ENCODE peak calls at places on chromosomes 13 and 19, in ten cellular contexts. One of them, this sample, is unnamed.

GRCh38 chr13:90445179-90445578 is 902.3 kb upstream of the MIR17HG start:
- DNase-seq in activated T-helper 9 cell treated with anti-CD3 and anti-CD28 coated beads, Interleukin-2, amount 50 U/mL, for 16 hours: no peak
- DNase-seq in naive thymus-derived CD4-positive, alpha-beta T cell: no peak
- DNase-seq in activated naive CD4-positive, alpha-beta T cell treated with anti-CD3 and anti-CD28 coated beads, Interleukin-2, amount 10 ng/mL, durations not matched to agents 7 days and 5 days: no peak
- DNase-seq in ureter: no peak
- DNase-seq in cardiac muscle cell: peak; percentile 95
- DNase-seq in A673: peak; percentile 68
- DNase-seq in adipocyte: peak; percentile 91
- DNase-seq in NCI-H187 treated with DMSO at 0.1 percent for 48 hours: no peak
- DNase-seq in nephron progenitor cell: no peak
- DNase-seq in this sample: no peak

GRCh38 chr13:29239653-29240525 is 355.6 kb downstream of the SLC7A1 start:
- DNase-seq in NCI-H187 treated with DMSO at 0.1 percent for 48 hours: no peak
- DNase-seq in ureter: no peak
- DNase-seq in cardiac muscle cell: no peak
- DNase-seq in adipocyte: no peak
- DNase-seq in nephron progenitor cell: no peak
- DNase-seq in activated naive CD4-positive, alpha-beta T cell treated with anti-CD3 and anti-CD28 coated beads, Interleukin-2, amount 10 ng/mL, durations not matched to agents 7 days and 5 days: no peak
- DNase-seq in A673: no peak
- DNase-seq in activated T-helper 9 cell treated with anti-CD3 and anti-CD28 coated beads, Interleukin-2, amount 50 U/mL, for 16 hours: no peak
- DNase-seq in naive thymus-derived CD4-positive, alpha-beta T cell: no peak
- DNase-seq in this sample: no peak

GRCh38 chr13:113883921-113884804 is 20.3 kb upstream of the GAS6 start:
- DNase-seq in cardiac muscle cell: no peak
- DNase-seq in activated T-helper 9 cell treated with anti-CD3 and anti-CD28 coated beads, Interleukin-2, amount 50 U/mL, for 16 hours: no peak
- DNase-seq in ureter: no peak
- DNase-seq in naive thymus-derived CD4-positive, alpha-beta T cell: no peak
- DNase-seq in activated naive CD4-positive, alpha-beta T cell treated with anti-CD3 and anti-CD28 coated beads, Interleukin-2, amount 10 ng/mL, durations not matched to agents 7 days and 5 days: no peak
- DNase-seq in A673: no peak
- DNase-seq in adipocyte: no peak
- DNase-seq in NCI-H187 treated with DMSO at 0.1 percent for 48 hours: no peak
- DNase-seq in nephron progenitor cell: no peak
- DNase-seq in this sample: no peak

GRCh38 chr13:20090349-20090748 is 70.5 kb downstream of the GJA3 start:
- DNase-seq in nephron progenitor cell: no peak
- DNase-seq in cardiac muscle cell: no peak
- DNase-seq in activated T-helper 9 cell treated with anti-CD3 and anti-CD28 coated beads, Interleukin-2, amount 50 U/mL, for 16 hours: no peak
- DNase-seq in A673: peak; percentile 9
- DNase-seq in NCI-H187 treated with DMSO at 0.1 percent for 48 hours: no peak
- DNase-seq in naive thymus-derived CD4-positive, alpha-beta T cell: no peak
- DNase-seq in activated naive CD4-positive, alpha-beta T cell treated with anti-CD3 and anti-CD28 coated beads, Interleukin-2, amount 10 ng/mL, durations not matched to agents 7 days and 5 days: no peak
- DNase-seq in adipocyte: peak; percentile 14
- DNase-seq in ureter: no peak
- DNase-seq in this sample: no peak

GRCh38 chr19:41646589-41647204 is 19.8 kb upstream of the CEACAM4 start:
- DNase-seq in activated T-helper 9 cell treated with anti-CD3 and anti-CD28 coated beads, Interleukin-2, amount 50 U/mL, for 16 hours: peak; percentile 33
- DNase-seq in NCI-H187 treated with DMSO at 0.1 percent for 48 hours: no peak
- DNase-seq in nephron progenitor cell: peak; percentile 4
- DNase-seq in adipocyte: peak; percentile 18
- DNase-seq in activated naive CD4-positive, alpha-beta T cell treated with anti-CD3 and anti-CD28 coated beads, Interleukin-2, amount 10 ng/mL, durations not matched to agents 7 days and 5 days: peak; percentile 60
- DNase-seq in cardiac muscle cell: peak; percentile 29
- DNase-seq in naive thymus-derived CD4-positive, alpha-beta T cell: peak; percentile 33
- DNase-seq in ureter: no peak
- DNase-seq in A673: peak; percentile 25
- DNase-seq in this sample: peak; percentile 55

GRCh38 chr19:15200575-15201364 is at the start of gene NOTCH3:
- DNase-seq in cardiac muscle cell: no peak
- DNase-seq in A673: no peak
- DNase-seq in nephron progenitor cell: peak; percentile 81
- DNase-seq in NCI-H187 treated with DMSO at 0.1 percent for 48 hours: no peak
- DNase-seq in ureter: no peak
- DNase-seq in activated T-helper 9 cell treated with anti-CD3 and anti-CD28 coated beads, Interleukin-2, amount 50 U/mL, for 16 hours: no peak
- DNase-seq in naive thymus-derived CD4-positive, alpha-beta T cell: no peak
- DNase-seq in adipocyte: peak; percentile 54
- DNase-seq in activated naive CD4-positive, alpha-beta T cell treated with anti-CD3 and anti-CD28 coated beads, Interleukin-2, amount 10 ng/mL, durations not matched to agents 7 days and 5 days: no peak
- DNase-seq in this sample: no peak

GRCh38 chr13:21703846-21704245 is 33.0 kb downstream of the FGF9 start:
- DNase-seq in A673: no peak
- DNase-seq in naive thymus-derived CD4-positive, alpha-beta T cell: no peak
- DNase-seq in nephron progenitor cell: no peak
- DNase-seq in ureter: no peak
- DNase-seq in NCI-H187 treated with DMSO at 0.1 percent for 48 hours: no peak
- DNase-seq in adipocyte: no peak
- DNase-seq in activated T-helper 9 cell treated with anti-CD3 and anti-CD28 coated beads, Interleukin-2, amount 50 U/mL, for 16 hours: no peak
- DNase-seq in cardiac muscle cell: no peak
- DNase-seq in activated naive CD4-positive, alpha-beta T cell treated with anti-CD3 and anti-CD28 coated beads, Interleukin-2, amount 10 ng/mL, durations not matched to agents 7 days and 5 days: no peak
- DNase-seq in this sample: no peak

GRCh38 chr13:32829676-32830091 is 186.5 kb upstream of the KL start:
- DNase-seq in activated naive CD4-positive, alpha-beta T cell treated with anti-CD3 and anti-CD28 coated beads, Interleukin-2, amount 10 ng/mL, durations not matched to agents 7 days and 5 days: no peak
- DNase-seq in A673: no peak
- DNase-seq in naive thymus-derived CD4-positive, alpha-beta T cell: no peak
- DNase-seq in cardiac muscle cell: peak; percentile 20
- DNase-seq in ureter: no peak
- DNase-seq in activated T-helper 9 cell treated with anti-CD3 and anti-CD28 coated beads, Interleukin-2, amount 50 U/mL, for 16 hours: no peak
- DNase-seq in NCI-H187 treated with DMSO at 0.1 percent for 48 hours: no peak
- DNase-seq in nephron progenitor cell: no peak
- DNase-seq in adipocyte: peak; percentile 47
- DNase-seq in this sample: no peak

GRCh38 chr13:30033681-30034447 is 183.4 kb upstream of the UBL3 start:
- DNase-seq in A673: peak; percentile 54
- DNase-seq in naive thymus-derived CD4-positive, alpha-beta T cell: no peak
- DNase-seq in activated T-helper 9 cell treated with anti-CD3 and anti-CD28 coated beads, Interleukin-2, amount 50 U/mL, for 16 hours: no peak
- DNase-seq in ureter: no peak
- DNase-seq in nephron progenitor cell: no peak
- DNase-seq in activated naive CD4-positive, alpha-beta T cell treated with anti-CD3 and anti-CD28 coated beads, Interleukin-2, amount 10 ng/mL, durations not matched to agents 7 days and 5 days: no peak
- DNase-seq in cardiac muscle cell: peak; percentile 42
- DNase-seq in adipocyte: peak; percentile 90
- DNase-seq in NCI-H187 treated with DMSO at 0.1 percent for 48 hours: peak; percentile 20
- DNase-seq in this sample: no peak

GRCh38 chr13:35855531-35856019 is 275.6 kb downstream of the DCLK1 start:
- DNase-seq in activated T-helper 9 cell treated with anti-CD3 and anti-CD28 coated beads, Interleukin-2, amount 50 U/mL, for 16 hours: no peak
- DNase-seq in naive thymus-derived CD4-positive, alpha-beta T cell: no peak
- DNase-seq in cardiac muscle cell: no peak
- DNase-seq in ureter: no peak
- DNase-seq in nephron progenitor cell: peak; percentile 25
- DNase-seq in NCI-H187 treated with DMSO at 0.1 percent for 48 hours: no peak
- DNase-seq in A673: peak; percentile 4
- DNase-seq in activated naive CD4-positive, alpha-beta T cell treated with anti-CD3 and anti-CD28 coated beads, Interleukin-2, amount 10 ng/mL, durations not matched to agents 7 days and 5 days: no peak
- DNase-seq in adipocyte: peak; percentile 33
- DNase-seq in this sample: no peak

GRCh38 chr19:11560404-11560988 is 1.5 kb upstream of the ELOF1 start:
- DNase-seq in A673: peak; percentile 92
- DNase-seq in naive thymus-derived CD4-positive, alpha-beta T cell: peak; percentile 77
- DNase-seq in activated naive CD4-positive, alpha-beta T cell treated with anti-CD3 and anti-CD28 coated beads, Interleukin-2, amount 10 ng/mL, durations not matched to agents 7 days and 5 days: peak; percentile 75
- DNase-seq in cardiac muscle cell: peak; percentile 81
- DNase-seq in ureter: no peak
- DNase-seq in adipocyte: peak; percentile 82
- DNase-seq in nephron progenitor cell: peak; percentile 68
- DNase-seq in NCI-H187 treated with DMSO at 0.1 percent for 48 hours: no peak
- DNase-seq in activated T-helper 9 cell treated with anti-CD3 and anti-CD28 coated beads, Interleukin-2, amount 50 U/mL, for 16 hours: peak; percentile 14
- DNase-seq in this sample: peak; percentile 24

GRCh38 chr13:21037656-21038055 is 23.7 kb downstream of the LATS2 start:
- DNase-seq in NCI-H187 treated with DMSO at 0.1 percent for 48 hours: no peak
- DNase-seq in nephron progenitor cell: no peak
- DNase-seq in cardiac muscle cell: no peak
- DNase-seq in ureter: no peak
- DNase-seq in A673: no peak
- DNase-seq in activated naive CD4-positive, alpha-beta T cell treated with anti-CD3 and anti-CD28 coated beads, Interleukin-2, amount 10 ng/mL, durations not matched to agents 7 days and 5 days: no peak
- DNase-seq in activated T-helper 9 cell treated with anti-CD3 and anti-CD28 coated beads, Interleukin-2, amount 50 U/mL, for 16 hours: no peak
- DNase-seq in naive thymus-derived CD4-positive, alpha-beta T cell: no peak
- DNase-seq in adipocyte: no peak
- DNase-seq in this sample: no peak

GRCh38 chr19:9645466-9645865 is 24.4 kb upstream of the ZNF561 start:
- DNase-seq in activated naive CD4-positive, alpha-beta T cell treated with anti-CD3 and anti-CD28 coated beads, Interleukin-2, amount 10 ng/mL, durations not matched to agents 7 days and 5 days: no peak
- DNase-seq in nephron progenitor cell: no peak
- DNase-seq in naive thymus-derived CD4-positive, alpha-beta T cell: no peak
- DNase-seq in cardiac muscle cell: no peak
- DNase-seq in adipocyte: no peak
- DNase-seq in NCI-H187 treated with DMSO at 0.1 percent for 48 hours: no peak
- DNase-seq in ureter: no peak
- DNase-seq in A673: peak; percentile 37
- DNase-seq in activated T-helper 9 cell treated with anti-CD3 and anti-CD28 coated beads, Interleukin-2, amount 50 U/mL, for 16 hours: no peak
- DNase-seq in this sample: no peak

GRCh38 chr19:13428352-13428751 is 77.9 kb downstream of the CACNA1A start:
- DNase-seq in nephron progenitor cell: peak; percentile 21
- DNase-seq in activated T-helper 9 cell treated with anti-CD3 and anti-CD28 coated beads, Interleukin-2, amount 50 U/mL, for 16 hours: no peak
- DNase-seq in NCI-H187 treated with DMSO at 0.1 percent for 48 hours: no peak
- DNase-seq in naive thymus-derived CD4-positive, alpha-beta T cell: peak; percentile 4
- DNase-seq in A673: peak; percentile 35
- DNase-seq in adipocyte: peak; percentile 19
- DNase-seq in activated naive CD4-positive, alpha-beta T cell treated with anti-CD3 and anti-CD28 coated beads, Interleukin-2, amount 10 ng/mL, durations not matched to agents 7 days and 5 days: peak; percentile 26
- DNase-seq in cardiac muscle cell: peak; percentile 58
- DNase-seq in ureter: no peak
- DNase-seq in this sample: no peak

GRCh38 chr13:58619396-58620113 is 988.0 kb downstream of the PCDH17 start:
- DNase-seq in activated T-helper 9 cell treated with anti-CD3 and anti-CD28 coated beads, Interleukin-2, amount 50 U/mL, for 16 hours: no peak
- DNase-seq in adipocyte: no peak
- DNase-seq in NCI-H187 treated with DMSO at 0.1 percent for 48 hours: peak; percentile 53
- DNase-seq in ureter: no peak
- DNase-seq in cardiac muscle cell: no peak
- DNase-seq in activated naive CD4-positive, alpha-beta T cell treated with anti-CD3 and anti-CD28 coated beads, Interleukin-2, amount 10 ng/mL, durations not matched to agents 7 days and 5 days: no peak
- DNase-seq in naive thymus-derived CD4-positive, alpha-beta T cell: no peak
- DNase-seq in nephron progenitor cell: no peak
- DNase-seq in A673: peak; percentile 29
- DNase-seq in this sample: no peak

GRCh38 chr13:110371550-110372465 is 64.7 kb downstream of the COL4A2 start:
- DNase-seq in ureter: no peak
- DNase-seq in activated naive CD4-positive, alpha-beta T cell treated with anti-CD3 and anti-CD28 coated beads, Interleukin-2, amount 10 ng/mL, durations not matched to agents 7 days and 5 days: no peak
- DNase-seq in nephron progenitor cell: no peak
- DNase-seq in activated T-helper 9 cell treated with anti-CD3 and anti-CD28 coated beads, Interleukin-2, amount 50 U/mL, for 16 hours: no peak
- DNase-seq in adipocyte: no peak
- DNase-seq in cardiac muscle cell: peak; percentile 44
- DNase-seq in naive thymus-derived CD4-positive, alpha-beta T cell: no peak
- DNase-seq in NCI-H187 treated with DMSO at 0.1 percent for 48 hours: no peak
- DNase-seq in A673: peak; percentile 15
- DNase-seq in this sample: no peak

GRCh38 chr13:26179344-26179743 is 42.8 kb downstream of the RNF6 start:
- DNase-seq in A673: no peak
- DNase-seq in adipocyte: no peak
- DNase-seq in activated naive CD4-positive, alpha-beta T cell treated with anti-CD3 and anti-CD28 coated beads, Interleukin-2, amount 10 ng/mL, durations not matched to agents 7 days and 5 days: no peak
- DNase-seq in cardiac muscle cell: no peak
- DNase-seq in nephron progenitor cell: no peak
- DNase-seq in activated T-helper 9 cell treated with anti-CD3 and anti-CD28 coated beads, Interleukin-2, amount 50 U/mL, for 16 hours: no peak
- DNase-seq in naive thymus-derived CD4-positive, alpha-beta T cell: no peak
- DNase-seq in NCI-H187 treated with DMSO at 0.1 percent for 48 hours: no peak
- DNase-seq in ureter: no peak
- DNase-seq in this sample: no peak

GRCh38 chr19:5996102-5996501 is 18.2 kb upstream of the RANBP3 start:
- DNase-seq in naive thymus-derived CD4-positive, alpha-beta T cell: no peak
- DNase-seq in NCI-H187 treated with DMSO at 0.1 percent for 48 hours: no peak
- DNase-seq in activated T-helper 9 cell treated with anti-CD3 and anti-CD28 coated beads, Interleukin-2, amount 50 U/mL, for 16 hours: no peak
- DNase-seq in A673: no peak
- DNase-seq in ureter: no peak
- DNase-seq in cardiac muscle cell: no peak
- DNase-seq in adipocyte: no peak
- DNase-seq in activated naive CD4-positive, alpha-beta T cell treated with anti-CD3 and anti-CD28 coated beads, Interleukin-2, amount 10 ng/mL, durations not matched to agents 7 days and 5 days: no peak
- DNase-seq in nephron progenitor cell: no peak
- DNase-seq in this sample: no peak

GRCh38 chr19:55322495-55322894 is 2.6 kb downstream of the TMEM150B start:
- DNase-seq in nephron progenitor cell: no peak
- DNase-seq in activated T-helper 9 cell treated with anti-CD3 and anti-CD28 coated beads, Interleukin-2, amount 50 U/mL, for 16 hours: no peak
- DNase-seq in cardiac muscle cell: no peak
- DNase-seq in activated naive CD4-positive, alpha-beta T cell treated with anti-CD3 and anti-CD28 coated beads, Interleukin-2, amount 10 ng/mL, durations not matched to agents 7 days and 5 days: no peak
- DNase-seq in NCI-H187 treated with DMSO at 0.1 percent for 48 hours: no peak
- DNase-seq in A673: no peak
- DNase-seq in adipocyte: no peak
- DNase-seq in ureter: no peak
- DNase-seq in naive thymus-derived CD4-positive, alpha-beta T cell: no peak
- DNase-seq in this sample: no peak

GRCh38 chr13:76790519-76791289 is 95.5 kb downstream of the KCTD12 start:
- DNase-seq in cardiac muscle cell: peak; percentile 51
- DNase-seq in NCI-H187 treated with DMSO at 0.1 percent for 48 hours: no peak
- DNase-seq in activated T-helper 9 cell treated with anti-CD3 and anti-CD28 coated beads, Interleukin-2, amount 50 U/mL, for 16 hours: no peak
- DNase-seq in naive thymus-derived CD4-positive, alpha-beta T cell: no peak
- DNase-seq in ureter: no peak
- DNase-seq in adipocyte: peak; percentile 29
- DNase-seq in nephron progenitor cell: no peak
- DNase-seq in activated naive CD4-positive, alpha-beta T cell treated with anti-CD3 and anti-CD28 coated beads, Interleukin-2, amount 10 ng/mL, durations not matched to agents 7 days and 5 days: no peak
- DNase-seq in A673: no peak
- DNase-seq in this sample: no peak

GRCh38 chr19:10363789-10364281 is 16.5 kb downstream of the TYK2 start:
- DNase-seq in cardiac muscle cell: no peak
- DNase-seq in ureter: no peak
- DNase-seq in naive thymus-derived CD4-positive, alpha-beta T cell: no peak
- DNase-seq in adipocyte: no peak
- DNase-seq in activated naive CD4-positive, alpha-beta T cell treated with anti-CD3 and anti-CD28 coated beads, Interleukin-2, amount 10 ng/mL, durations not matched to agents 7 days and 5 days: no peak
- DNase-seq in NCI-H187 treated with DMSO at 0.1 percent for 48 hours: no peak
- DNase-seq in activated T-helper 9 cell treated with anti-CD3 and anti-CD28 coated beads, Interleukin-2, amount 50 U/mL, for 16 hours: no peak
- DNase-seq in nephron progenitor cell: no peak
- DNase-seq in A673: no peak
- DNase-seq in this sample: no peak

GRCh38 chr13:41284512-41285288 is 21.3 kb upstream of the MTRF1 start:
- DNase-seq in naive thymus-derived CD4-positive, alpha-beta T cell: no peak
- DNase-seq in cardiac muscle cell: peak; percentile 66
- DNase-seq in nephron progenitor cell: no peak
- DNase-seq in NCI-H187 treated with DMSO at 0.1 percent for 48 hours: no peak
- DNase-seq in activated naive CD4-positive, alpha-beta T cell treated with anti-CD3 and anti-CD28 coated beads, Interleukin-2, amount 10 ng/mL, durations not matched to agents 7 days and 5 days: no peak
- DNase-seq in A673: no peak
- DNase-seq in activated T-helper 9 cell treated with anti-CD3 and anti-CD28 coated beads, Interleukin-2, amount 50 U/mL, for 16 hours: no peak
- DNase-seq in ureter: no peak
- DNase-seq in adipocyte: peak; percentile 89
- DNase-seq in this sample: no peak

GRCh38 chr19:10286803-10287737 is at the start of gene ICAM4:
- DNase-seq in adipocyte: peak; percentile 18
- DNase-seq in ureter: no peak
- DNase-seq in activated T-helper 9 cell treated with anti-CD3 and anti-CD28 coated beads, Interleukin-2, amount 50 U/mL, for 16 hours: no peak
- DNase-seq in cardiac muscle cell: peak; percentile 88
- DNase-seq in nephron progenitor cell: peak; percentile 40
- DNase-seq in A673: peak; percentile 62
- DNase-seq in naive thymus-derived CD4-positive, alpha-beta T cell: no peak
- DNase-seq in NCI-H187 treated with DMSO at 0.1 percent for 48 hours: no peak
- DNase-seq in activated naive CD4-positive, alpha-beta T cell treated with anti-CD3 and anti-CD28 coated beads, Interleukin-2, amount 10 ng/mL, durations not matched to agents 7 days and 5 days: peak; percentile 75
- DNase-seq in this sample: peak; percentile 40

GRCh38 chr13:24153979-24154378 is 6.5 kb upstream of the SPATA13 start:
- DNase-seq in A673: no peak
- DNase-seq in cardiac muscle cell: no peak
- DNase-seq in NCI-H187 treated with DMSO at 0.1 percent for 48 hours: no peak
- DNase-seq in nephron progenitor cell: no peak
- DNase-seq in ureter: no peak
- DNase-seq in naive thymus-derived CD4-positive, alpha-beta T cell: no peak
- DNase-seq in activated T-helper 9 cell treated with anti-CD3 and anti-CD28 coated beads, Interleukin-2, amount 50 U/mL, for 16 hours: no peak
- DNase-seq in activated naive CD4-positive, alpha-beta T cell treated with anti-CD3 and anti-CD28 coated beads, Interleukin-2, amount 10 ng/mL, durations not matched to agents 7 days and 5 days: no peak
- DNase-seq in adipocyte: no peak
- DNase-seq in this sample: no peak

GRCh38 chr19:3115411-3115810 is 20.4 kb upstream of the GNA15 start:
- DNase-seq in activated T-helper 9 cell treated with anti-CD3 and anti-CD28 coated beads, Interleukin-2, amount 50 U/mL, for 16 hours: no peak
- DNase-seq in cardiac muscle cell: no peak
- DNase-seq in NCI-H187 treated with DMSO at 0.1 percent for 48 hours: no peak
- DNase-seq in A673: no peak
- DNase-seq in adipocyte: no peak
- DNase-seq in naive thymus-derived CD4-positive, alpha-beta T cell: no peak
- DNase-seq in nephron progenitor cell: peak; percentile 38
- DNase-seq in ureter: no peak
- DNase-seq in activated naive CD4-positive, alpha-beta T cell treated with anti-CD3 and anti-CD28 coated beads, Interleukin-2, amount 10 ng/mL, durations not matched to agents 7 days and 5 days: no peak
- DNase-seq in this sample: no peak

GRCh38 chr13:99970761-99971575 is 599 bp downstream of the ZIC5 start:
- DNase-seq in adipocyte: no peak
- DNase-seq in A673: peak; percentile 76
- DNase-seq in NCI-H187 treated with DMSO at 0.1 percent for 48 hours: no peak
- DNase-seq in activated naive CD4-positive, alpha-beta T cell treated with anti-CD3 and anti-CD28 coated beads, Interleukin-2, amount 10 ng/mL, durations not matched to agents 7 days and 5 days: no peak
- DNase-seq in nephron progenitor cell: no peak
- DNase-seq in ureter: peak; percentile 34
- DNase-seq in activated T-helper 9 cell treated with anti-CD3 and anti-CD28 coated beads, Interleukin-2, amount 50 U/mL, for 16 hours: no peak
- DNase-seq in cardiac muscle cell: no peak
- DNase-seq in naive thymus-derived CD4-positive, alpha-beta T cell: peak; percentile 37
- DNase-seq in this sample: no peak

GRCh38 chr19:55676384-55676783 is 1.4 kb downstream of the EPN1 start:
- DNase-seq in activated T-helper 9 cell treated with anti-CD3 and anti-CD28 coated beads, Interleukin-2, amount 50 U/mL, for 16 hours: no peak
- DNase-seq in activated naive CD4-positive, alpha-beta T cell treated with anti-CD3 and anti-CD28 coated beads, Interleukin-2, amount 10 ng/mL, durations not matched to agents 7 days and 5 days: no peak
- DNase-seq in ureter: no peak
- DNase-seq in A673: no peak
- DNase-seq in adipocyte: peak; percentile 15
- DNase-seq in NCI-H187 treated with DMSO at 0.1 percent for 48 hours: no peak
- DNase-seq in cardiac muscle cell: peak; percentile 27
- DNase-seq in nephron progenitor cell: no peak
- DNase-seq in naive thymus-derived CD4-positive, alpha-beta T cell: no peak
- DNase-seq in this sample: no peak

GRCh38 chr19:31146546-31147183 is 202.6 kb downstream of the TSHZ3 start:
- DNase-seq in cardiac muscle cell: no peak
- DNase-seq in nephron progenitor cell: no peak
- DNase-seq in A673: no peak
- DNase-seq in activated T-helper 9 cell treated with anti-CD3 and anti-CD28 coated beads, Interleukin-2, amount 50 U/mL, for 16 hours: no peak
- DNase-seq in NCI-H187 treated with DMSO at 0.1 percent for 48 hours: no peak
- DNase-seq in naive thymus-derived CD4-positive, alpha-beta T cell: no peak
- DNase-seq in adipocyte: no peak
- DNase-seq in ureter: no peak
- DNase-seq in activated naive CD4-positive, alpha-beta T cell treated with anti-CD3 and anti-CD28 coated beads, Interleukin-2, amount 10 ng/mL, durations not matched to agents 7 days and 5 days: no peak
- DNase-seq in this sample: no peak

This sample was measured in stimulated activated CD4-positive, alpha-beta T cell treated with anti-CD3 and anti-CD28 coated beads, Interleukin-12 subunit alpha, Interleukin-12 subunit beta, amount 100 ng/mL, for 4 hours.